ENCODE peak calls at places on chromosomes 12 and 14, in ten cellular contexts. R, N, L, B, M, H, Q, I, E and X are unnamed samples.

GRCh38 chr12:2845280-2845679 is 10.4 kb upstream of the NRIP2 start:
- DNase-seq in M (no peak), Q (no peak), L (no peak), B (peak; percentile 83), R (peak; percentile 85), I (peak; percentile 89), N (peak; percentile 28), H (no peak), E (no peak), X (peak; percentile 18)

GRCh38 chr12:124592050-124592449 is 24.6 kb upstream of the NCOR2 start:
- DNase-seq in R (peak; percentile 73), I (no peak), H (no peak), Q (no peak), N (no peak), B (no peak), E (peak; percentile 35), M (no peak), L (no peak), X (no peak)

GRCh38 chr12:66196806-66197205 is 7.8 kb downstream of the IRAK3 start:
- DNase-seq in H (no peak), Q (no peak), R (no peak), N (no peak), I (no peak), L (no peak), M (no peak), E (no peak), B (no peak), X (no peak)

GRCh38 chr14:91892918-91893527 is 25.7 kb upstream of the TC2N start:
- DNase-seq in B (no peak), N (no peak), M (no peak), Q (no peak), E (no peak), H (no peak), I (no peak), L (no peak), R (no peak), X (peak; percentile 58)

GRCh38 chr12:104671407-104672095 is 214.8 kb downstream of the CHST11 start:
- DNase-seq in H (peak; percentile 65), I (peak; percentile 97), N (peak; percentile 81), R (peak; percentile 84), B (peak; percentile 94), Q (peak; percentile 89), L (peak; percentile 89), E (peak; percentile 36), M (no peak), X (no peak)

GRCh38 chr12:131222271-131223139 is 268.8 kb downstream of the ADGRD1 start:
- DNase-seq in B (no peak), E (peak; percentile 9), Q (no peak), R (no peak), I (peak; percentile 53), M (no peak), H (no peak), L (no peak), N (no peak), X (no peak)

GRCh38 chr14:101110729-101111619 is 207.5 kb upstream of the RTL1 start:
- DNase-seq in E (no peak), M (no peak), N (no peak), H (no peak), Q (no peak), B (peak; percentile 62), L (no peak), I (peak; percentile 57), R (no peak), X (no peak)

GRCh38 chr12:77847665-77848431 is 17.2 kb downstream of the NAV3 start:
- DNase-seq in Q (peak; percentile 78), H (peak; percentile 70), B (no peak), E (peak; percentile 81), N (no peak), I (no peak), M (no peak), L (no peak), R (peak; percentile 82), X (no peak)

GRCh38 chr14:65352964-65353530 is 59.5 kb upstream of the FUT8 start:
- DNase-seq in R (no peak), B (no peak), E (no peak), M (no peak), N (no peak), L (no peak), H (no peak), I (no peak), Q (no peak), X (no peak)

GRCh38 chr14:65349100-65349499 is 63.4 kb upstream of the FUT8 start:
- DNase-seq in B (no peak), R (no peak), N (no peak), E (no peak), H (no peak), Q (no peak), L (no peak), I (no peak), M (no peak), X (no peak)

GRCh38 chr14:65354715-65355114 is 57.8 kb upstream of the FUT8 start:
- DNase-seq in N (no peak), M (no peak), L (no peak), H (peak; percentile 23), E (no peak), Q (no peak), B (no peak), R (no peak), I (no peak), X (no peak)

GRCh38 chr14:65354131-65354530 is 58.4 kb upstream of the FUT8 start:
- DNase-seq in H (no peak), M (no peak), R (no peak), I (no peak), E (no peak), N (no peak), Q (no peak), L (no peak), B (no peak), X (no peak)

DNA sequence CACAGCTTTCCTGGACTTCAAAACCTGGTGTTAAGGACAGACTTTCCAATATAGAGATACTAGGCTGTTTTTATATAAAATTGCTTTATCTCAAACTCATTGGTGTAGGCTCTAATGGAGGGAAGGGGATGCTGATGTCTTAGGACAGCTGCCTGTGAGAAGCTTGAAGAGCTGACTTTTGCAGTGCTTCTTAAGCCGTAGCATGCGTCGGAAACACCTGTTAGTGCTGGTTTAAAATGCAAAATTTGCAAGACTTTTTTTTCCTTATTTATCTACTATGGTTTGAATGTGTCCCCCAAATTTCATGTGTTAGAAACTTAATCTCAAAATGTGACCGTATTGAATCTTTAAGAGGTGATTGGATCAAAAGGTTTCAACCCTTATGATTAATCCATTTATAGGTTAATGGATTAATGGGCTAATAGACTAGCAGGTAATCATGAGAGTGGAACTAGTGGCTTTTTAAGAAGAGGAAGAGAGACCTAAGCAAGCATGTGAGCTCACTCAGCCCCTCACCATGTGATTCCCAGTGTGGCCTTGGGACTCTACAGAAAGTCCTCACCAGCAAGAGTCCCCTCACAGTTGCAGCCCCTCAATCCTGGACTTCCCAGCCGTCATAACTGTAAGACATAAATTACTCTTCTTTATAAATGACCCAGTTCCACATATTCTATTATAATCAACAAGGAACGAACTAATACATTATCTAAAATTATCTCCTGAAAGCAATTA is 60.9 kb upstream of the FUT8 start:
- DNase-seq in H (no peak), E (no peak), R (no peak), N (no peak), I (no peak), Q (no peak), M (no peak), B (no peak), L (no peak), X (no peak)
- TF ChIP-seq CTCF in H (no peak), E (no peak), R (no peak), N (no peak), I (no peak), Q (no peak), M (no peak), B (no peak), L (no peak), X (no peak)

DNA sequence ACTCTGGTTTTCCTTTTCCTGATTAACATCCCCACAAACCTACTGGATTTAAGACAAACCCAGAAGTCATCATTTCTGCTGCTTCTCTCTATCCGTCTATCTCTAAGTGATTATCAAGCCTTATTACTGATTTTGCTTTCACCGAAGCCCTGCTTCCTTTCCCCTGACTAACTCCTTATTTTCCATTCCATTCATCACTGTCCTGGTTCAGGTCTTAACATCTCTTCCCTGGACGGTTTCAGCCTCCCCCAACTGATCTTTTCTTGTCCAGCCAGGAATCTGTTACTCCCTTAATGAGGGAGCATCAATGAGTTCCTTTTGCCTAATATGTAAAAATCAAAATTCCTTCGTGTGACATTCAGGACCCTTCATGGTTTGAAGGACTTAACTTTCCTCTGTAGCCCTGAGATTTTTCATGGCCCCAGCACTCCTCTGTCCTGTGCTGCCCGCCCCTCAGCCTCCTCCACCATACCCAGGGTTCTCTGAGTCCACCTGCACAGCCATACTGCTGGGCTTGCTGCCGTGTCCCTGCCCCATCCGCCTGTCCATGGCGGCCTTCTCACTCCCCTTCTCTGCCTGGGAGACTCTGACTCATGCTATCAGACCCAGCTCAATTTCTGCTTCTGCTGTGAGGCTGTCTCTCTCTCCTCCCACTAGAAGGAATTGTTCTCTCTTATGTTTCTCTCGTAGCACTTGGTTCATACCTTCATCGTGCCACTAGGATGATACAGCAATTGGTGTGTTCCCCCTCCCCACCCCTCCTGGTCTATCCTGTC is 167.8 kb upstream of the HIF1A start:
- DNase-seq in L (no peak), N (no peak), I (no peak), H (no peak), B (no peak), Q (peak; percentile 63), E (no peak), R (peak; percentile 91), M (no peak), X (no peak)
- TF ChIP-seq CTCF in L (no peak), N (no peak), I (no peak), H (no peak), B (no peak), Q (peak; percentile 15), E (no peak), R (no peak), M (no peak), X (no peak)

GRCh38 chr12:70823182-70823976 is 97.2 kb downstream of the PTPRR start:
- DNase-seq in R (no peak), N (no peak), B (no peak), L (no peak), M (no peak), H (no peak), I (no peak), E (no peak), Q (no peak), X (no peak)
- TF ChIP-seq CTCF in R (no peak), N (no peak), B (no peak), L (no peak), M (no peak), H (no peak), I (no peak), E (no peak), Q (no peak), X (no peak)

DNA sequence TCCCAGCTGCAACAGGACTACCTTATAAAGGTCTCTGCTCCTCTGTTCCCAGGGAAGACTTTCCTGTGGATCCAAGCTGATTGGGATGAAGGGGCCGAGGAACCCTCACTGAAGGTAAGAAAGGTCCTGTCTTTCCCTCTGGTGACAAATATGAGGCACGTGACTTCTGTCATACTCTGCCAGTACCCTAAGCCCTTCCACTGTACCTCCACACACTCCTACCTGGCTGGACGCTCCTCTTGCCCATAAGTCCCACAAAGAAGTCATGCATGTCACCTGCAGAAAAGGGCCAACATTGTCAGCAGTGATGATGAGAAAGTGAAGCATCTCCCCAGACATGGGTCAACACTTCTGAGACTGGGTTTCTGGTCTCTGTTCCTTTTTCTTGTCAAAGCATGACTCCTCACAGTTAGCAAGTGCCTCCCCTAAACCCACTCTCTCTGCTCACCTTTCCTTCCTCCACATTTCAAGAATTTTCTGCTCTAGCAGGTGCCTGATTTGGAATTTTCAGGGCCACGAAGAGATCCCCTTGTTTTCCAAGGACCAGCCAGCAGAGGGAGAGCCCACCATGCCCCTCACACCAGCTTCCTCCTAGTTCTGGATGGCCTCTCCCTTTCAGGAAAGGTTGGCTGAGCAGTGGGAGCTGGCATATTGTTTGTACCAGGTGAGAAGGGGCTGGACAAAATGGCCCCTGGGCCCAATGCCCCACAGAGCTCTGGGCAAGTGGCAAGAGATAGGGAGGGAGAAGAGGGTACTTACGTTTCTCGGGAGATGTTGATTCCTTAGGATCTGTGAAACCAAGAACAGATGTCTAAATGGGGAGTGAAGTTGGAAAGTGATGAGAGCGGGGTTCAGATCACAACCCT is 3.5 kb downstream of the TAC3 start:
- DNase-seq in H (no peak), L (no peak), R (no peak), I (no peak), M (no peak), N (no peak), E (no peak), B (no peak), Q (no peak), X (no peak)
- TF ChIP-seq CTCF in H (no peak), L (no peak), R (no peak), I (no peak), M (peak; percentile 12), N (no peak), E (peak; percentile 7), B (no peak), Q (no peak), X (no peak)